ENCODE peak calls at places on chromosomes 13 and 19, in four cellular contexts. One of them, this sample, is unnamed.

GRCh38 chr13:22451345-22451744 is 729.4 kb upstream of the SGCG start:
- DNase-seq in MM.1S: no peak
- DNase-seq in spleen: no peak
- DNase-seq in progenitor cell of endocrine pancreas: no peak
- DNase-seq in this sample: no peak

GRCh38 chr19:41700381-41701195 is 7.8 kb upstream of the CEACAM5 start:
- DNase-seq in progenitor cell of endocrine pancreas: no peak
- DNase-seq in spleen: peak
- DNase-seq in MM.1S: no peak
- DNase-seq in this sample: no peak

GRCh38 chr19:44741841-44742352 is 6.6 kb upstream of the BCL3 start:
- DNase-seq in spleen: peak
- DNase-seq in MM.1S: no peak
- DNase-seq in progenitor cell of endocrine pancreas: no peak
- DNase-seq in this sample: peak

GRCh38 chr13:26718146-26718545 is 42.4 kb downstream of the GPR12 start:
- DNase-seq in spleen: no peak
- DNase-seq in progenitor cell of endocrine pancreas: no peak
- DNase-seq in MM.1S: no peak
- DNase-seq in this sample: no peak

GRCh38 chr19:19342086-19343015 is 21.7 kb downstream of the MAU2 start:
- DNase-seq in progenitor cell of endocrine pancreas: peak
- DNase-seq in spleen: no peak
- DNase-seq in MM.1S: peak
- DNase-seq in this sample: peak

GRCh38 chr19:12202250-12202649 is 39.4 kb downstream of the ZNF136 start:
- DNase-seq in MM.1S: no peak
- DNase-seq in spleen: peak
- DNase-seq in progenitor cell of endocrine pancreas: no peak
- DNase-seq in this sample: peak

GRCh38 chr13:112066624-112067004 is 335 bp upstream of the SOX1 start:
- DNase-seq in progenitor cell of endocrine pancreas: no peak
- DNase-seq in spleen: peak
- DNase-seq in MM.1S: no peak
- DNase-seq in this sample: no peak

GRCh38 chr13:22748866-22749586 is 431.8 kb upstream of the SGCG start:
- DNase-seq in MM.1S: no peak
- DNase-seq in progenitor cell of endocrine pancreas: no peak
- DNase-seq in spleen: no peak
- DNase-seq in this sample: no peak

GRCh38 chr13:28037399-28037798 is 48.9 kb upstream of the URAD start:
- DNase-seq in spleen: no peak
- DNase-seq in progenitor cell of endocrine pancreas: no peak
- DNase-seq in MM.1S: no peak
- DNase-seq in this sample: no peak

GRCh38 chr19:36115453-36116343 is at the start of gene TBCB:
- DNase-seq in progenitor cell of endocrine pancreas: peak
- DNase-seq in MM.1S: peak
- DNase-seq in spleen: peak
- DNase-seq in this sample: no peak

GRCh38 chr13:66844933-66845332 is 385.2 kb downstream of the PCDH9 start:
- DNase-seq in MM.1S: no peak
- DNase-seq in progenitor cell of endocrine pancreas: no peak
- DNase-seq in spleen: no peak
- DNase-seq in this sample: no peak

This sample was measured in RPMI8226.